ENCODE peak calls at places on chromosomes 12 and 14, in eight cellular contexts. M is activated effector memory CD4-positive, alpha-beta T cell treated with Interleukin-2 at 50 U/mL for 16 hours; G is fibroblast of lung; L is fibroblast of the conjunctiva; U is Daoy; I is NCI-H2171; O is stimulated activated CD8-positive, alpha-beta memory T cell treated with anti-CD3 and anti-CD28 coated beads, Interleukin-7, amount 100 ng/mL, for 1 hour; P is A549. V is an unnamed sample.

GRCh38 chr12:52674416-52674775 is 5.8 kb downstream of the KRT1 start:
- DNase-seq in M (no peak), G (no peak), L (no peak), U (no peak), I (no peak), O (no peak), P (no peak), V (no peak)

GRCh38 chr14:47040490-47040889 is 388.9 kb upstream of the RPL10L start:
- DNase-seq in M (no peak), G (no peak), L (no peak), U (no peak), I (no peak), O (no peak), P (no peak), V (peak)

GRCh38 chr12:132632521-132633228 is 14.1 kb downstream of the P2RX2 start:
- DNase-seq in M (no peak), G (no peak), L (no peak), U (no peak), I (no peak), O (no peak), P (no peak), V (no peak)

GRCh38 chr12:92950011-92950410 is 20.9 kb upstream of the EEA1 start:
- DNase-seq in M (no peak), G (no peak), L (no peak), U (no peak), I (no peak), O (no peak), P (no peak), V (no peak)

GRCh38 chr12:106954462-106955376 is 988 bp upstream of the TMEM263 start:
- DNase-seq in M (peak), G (peak), L (no peak), U (no peak), I (no peak), O (no peak), P (no peak), V (no peak)

GRCh38 chr14:38867561-38868150 is 235.4 kb downstream of the SEC23A start:
- DNase-seq in M (peak), G (peak), L (peak), U (peak), I (peak), O (no peak), P (peak), V (peak)

GRCh38 chr14:61565836-61566536 is 129.3 kb upstream of the HIF1A start:
- DNase-seq in M (no peak), G (peak), L (peak), U (no peak), I (no peak), O (no peak), P (no peak), V (no peak)

GRCh38 chr14:22699801-22700564 is 55.8 kb upstream of the OR6J1 start:
- DNase-seq in M (no peak), G (no peak), L (no peak), U (peak), I (no peak), O (no peak), P (no peak), V (no peak)

GRCh38 chr14:23054000-23054811 is 3.1 kb downstream of the CDH24 start:
- DNase-seq in M (no peak), G (no peak), L (no peak), U (peak), I (no peak), O (no peak), P (no peak), V (no peak)

GRCh38 chr12:49983892-49984291 is 11.1 kb downstream of the AQP6 start:
- DNase-seq in M (no peak), G (peak), L (peak), U (peak), I (no peak), O (no peak), P (no peak), V (no peak)

V was measured in epithelial cell of proximal tubule.